ENCODE peak calls at places on chromosomes 3 and 15, in ten cellular contexts. C, R, X, N, E, D, A, Q, L and W are unnamed samples.
A peak's percentile ranks its signal among the peaks of the same experiment; 100 is the strongest.

GRCh38 chr15:85443046-85443445 is 62.6 kb downstream of the AKAP13 start:
- DNase-seq in X (peak; percentile 23), A (no peak), N (no peak), D (no peak), E (no peak), R (no peak), Q (no peak), L (no peak), C (no peak), W (peak; percentile 41)

GRCh38 chr15:68348064-68348463 is 70.5 kb downstream of the FEM1B start:
- DNase-seq in N (no peak), A (no peak), E (no peak), L (no peak), D (peak; percentile 72), Q (no peak), X (no peak), C (no peak), R (no peak), W (no peak)

GRCh38 chr15:72342385-72342784 is 22.4 kb upstream of the CELF6 start:
- DNase-seq in C (no peak), D (peak; percentile 4), E (no peak), L (no peak), X (peak; percentile 25), Q (no peak), N (no peak), R (no peak), A (peak; percentile 66), W (peak; percentile 39)

GRCh38 chr3:191961036-191961435 is 500.1 kb downstream of the PYDC2 start:
- DNase-seq in Q (no peak), X (peak; percentile 35), A (no peak), L (no peak), C (no peak), E (no peak), N (no peak), D (no peak), R (no peak), W (no peak)

GRCh38 chr3:39849992-39850706 is 40.7 kb downstream of the MYRIP start:
- DNase-seq in E (peak; percentile 35), N (no peak), Q (no peak), A (no peak), R (no peak), C (no peak), X (peak; percentile 21), L (no peak), D (peak; percentile 5), W (no peak)

GRCh38 chr3:27943106-27943505 is 221.0 kb upstream of the EOMES start:
- DNase-seq in Q (no peak), E (no peak), R (no peak), X (peak; percentile 15), C (no peak), L (no peak), A (peak; percentile 59), N (no peak), D (no peak), W (no peak)

GRCh38 chr3:74091204-74091603 is 466.5 kb upstream of the PDZRN3 start:
- DNase-seq in A (no peak), X (no peak), Q (no peak), C (no peak), E (no peak), D (no peak), R (no peak), L (no peak), N (peak; percentile 59), W (no peak)

GRCh38 chr15:19899021-19899824 is 642.4 kb downstream of the GOLGA6L6 start:
- DNase-seq in X (no peak), L (no peak), Q (no peak), A (no peak), D (no peak), R (no peak), N (no peak), C (no peak), E (no peak), W (no peak)

GRCh38 chr3:37640636-37641375 is 220.9 kb upstream of the CTDSPL start:
- DNase-seq in X (no peak), R (no peak), Q (no peak), C (no peak), N (no peak), L (no peak), D (no peak), E (no peak), A (no peak), W (no peak)

GRCh38 chr3:178203152-178203551 is 333.1 kb upstream of the KCNMB2 start:
- DNase-seq in X (no peak), L (no peak), Q (no peak), C (no peak), E (no peak), N (no peak), R (no peak), A (no peak), D (peak; percentile 36), W (no peak)

GRCh38 chr3:184465883-184466412 is 86.1 kb downstream of the CHRD start:
- DNase-seq in N (peak; percentile 5), C (no peak), D (no peak), Q (no peak), A (no peak), L (no peak), R (no peak), X (no peak), E (no peak), W (no peak)

GRCh38 chr3:67655364-67656121 is 1.1 kb upstream of the SUCLG2 start:
- DNase-seq in E (peak; percentile 57), C (peak; percentile 37), N (no peak), Q (no peak), X (no peak), A (no peak), L (no peak), D (no peak), R (no peak), W (peak; percentile 32)

GRCh38 chr15:55907797-55908196 is 85.6 kb downstream of the NEDD4 start:
- DNase-seq in E (no peak), R (peak; percentile 95), D (peak; percentile 73), N (no peak), L (peak; percentile 77), C (no peak), A (no peak), Q (no peak), X (peak; percentile 97), W (no peak)

GRCh38 chr3:72449551-72449950 is 398.7 kb downstream of the SHQ1 start:
- DNase-seq in X (no peak), L (peak; percentile 67), R (peak; percentile 57), N (no peak), C (no peak), A (no peak), Q (no peak), D (no peak), E (no peak), W (no peak)

GRCh38 chr15:28954466-28955159 is 68.8 kb downstream of the APBA2 start:
- DNase-seq in E (no peak), Q (no peak), R (no peak), N (no peak), D (no peak), A (no peak), X (no peak), C (no peak), L (no peak), W (no peak)